ENCODE peak calls at places on chromosomes 12 and 14, in five cellular contexts. F is heart left ventricle, K is Peyer's patch, I is spleen, B is H54. X is an unnamed sample.

GRCh38 chr14:36021030-36021422 is 155.5 kb downstream of the PTCSC3 start:
- DNase-seq in B (no peak), F (no peak), I (no peak), K (no peak), X (no peak)

GRCh38 chr14:97634786-97635185 is 837.6 kb downstream of the VRK1 start:
- DNase-seq in K (no peak), F (no peak), I (no peak), B (no peak), X (no peak)

GRCh38 chr12:110330544-110330943 is 49.5 kb downstream of the ATP2A2 start:
- DNase-seq in I (no peak), B (no peak), K (no peak), F (no peak), X (peak)

GRCh38 chr14:51544426-51544825 is 107.3 kb upstream of the FRMD6 start:
- DNase-seq in I (no peak), B (no peak), K (no peak), F (no peak), X (no peak)

GRCh38 chr14:22658951-22659350 is 14.8 kb upstream of the OR6J1 start:
- DNase-seq in F (no peak), B (no peak), I (no peak), K (no peak), X (no peak)

GRCh38 chr14:73712071-73712506 is 2.1 kb downstream of the PNMA1 start:
- DNase-seq in I (no peak), B (no peak), K (no peak), F (no peak), X (peak)

GRCh38 chr12:76085159-76085868 is 829 bp upstream of the NAP1L1 start:
- DNase-seq in I (no peak), B (no peak), F (no peak), K (no peak), X (peak)

GRCh38 chr14:100424504-100425453 is 101.6 kb downstream of the SLC25A47 start:
- DNase-seq in I (peak), K (peak), B (no peak), F (no peak), X (no peak)

GRCh38 chr14:94117856-94118255 is 7.3 kb downstream of the IFI27 start:
- DNase-seq in F (no peak), K (peak), B (no peak), I (no peak), X (no peak)

GRCh38 chr14:31945074-31945613 is 132.0 kb upstream of the ARHGAP5 start:
- DNase-seq in B (no peak), F (no peak), K (peak), I (no peak), X (no peak)

GRCh38 chr12:122366685-122367475 is 55.6 kb downstream of the CLIP1 start:
- DNase-seq in F (peak), K (peak), I (no peak), B (peak), X (peak)

GRCh38 chr12:64450711-64451486 is 1.0 kb upstream of the TBK1 start:
- DNase-seq in F (no peak), K (no peak), I (peak), B (no peak), X (peak)

GRCh38 chr12:1662761-1663439 is 28.0 kb upstream of the ADIPOR2 start:
- DNase-seq in B (no peak), I (peak), K (peak), F (no peak), X (peak)

GRCh38 chr12:6084261-6084968 is 40.1 kb downstream of the VWF start:
- DNase-seq in F (no peak), I (peak), K (peak), B (peak), X (no peak)

GRCh38 chr14:91114079-91115065 is 499 bp downstream of the DGLUCY start:
- DNase-seq in F (no peak), K (peak), B (peak), I (peak), X (peak)
- TF ChIP-seq POLR2A in F (peak), K (peak), B (peak), I (peak), X (peak)

DNA sequence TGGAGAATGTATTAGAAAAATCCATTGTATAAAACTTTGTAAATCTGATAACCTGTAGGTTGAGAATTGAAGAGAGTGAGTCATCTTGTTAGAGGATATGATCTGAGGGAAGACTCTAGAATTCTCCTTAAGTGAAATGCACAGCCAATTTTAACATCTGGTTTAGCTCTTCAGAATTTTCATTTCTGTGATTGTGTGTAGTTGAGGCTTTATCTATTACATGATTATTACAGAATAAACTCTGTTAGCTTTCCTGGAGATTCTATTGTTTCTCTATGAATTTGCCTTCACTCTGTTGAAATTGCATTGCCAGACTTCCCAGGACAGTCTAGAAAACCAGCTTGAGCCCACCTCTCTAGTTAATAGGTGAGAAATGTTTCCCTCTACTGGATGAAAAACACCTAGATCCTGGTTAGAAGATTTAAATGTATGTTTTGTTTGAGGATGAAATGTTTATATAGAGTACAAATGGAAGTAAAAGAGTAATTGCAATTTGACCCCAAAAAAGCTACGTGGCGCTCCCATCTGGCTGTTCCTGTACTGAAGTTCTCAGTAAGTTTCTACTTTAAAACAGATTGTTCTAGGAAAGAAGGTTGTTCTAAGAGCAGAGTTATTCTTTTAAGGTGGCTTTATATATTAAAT is 2.9 kb downstream of the NUDT4 start:
- DNase-seq in K (no peak), B (no peak), F (no peak), I (no peak), X (peak)
- TF ChIP-seq POLR2A in K (no peak), B (no peak), F (no peak), I (no peak), X (no peak)

GRCh38 chr14:74886001-74886400 is 4.3 kb downstream of the DLST start:
- DNase-seq in K (no peak), F (no peak), I (no peak), B (no peak), X (no peak)

GRCh38 chr14:74882103-74882920 is 596 bp downstream of the DLST start:
- DNase-seq in K (peak), F (peak), B (peak), I (no peak), X (peak)

GRCh38 chr14:74879427-74880180 is 2.1 kb upstream of the DLST start:
- DNase-seq in B (no peak), F (no peak), K (no peak), I (no peak), X (no peak)

GRCh38 chr14:74875941-74876913 is at the start of gene PROX2:
- DNase-seq in B (no peak), I (peak), K (peak), F (no peak), X (no peak)

DNA sequence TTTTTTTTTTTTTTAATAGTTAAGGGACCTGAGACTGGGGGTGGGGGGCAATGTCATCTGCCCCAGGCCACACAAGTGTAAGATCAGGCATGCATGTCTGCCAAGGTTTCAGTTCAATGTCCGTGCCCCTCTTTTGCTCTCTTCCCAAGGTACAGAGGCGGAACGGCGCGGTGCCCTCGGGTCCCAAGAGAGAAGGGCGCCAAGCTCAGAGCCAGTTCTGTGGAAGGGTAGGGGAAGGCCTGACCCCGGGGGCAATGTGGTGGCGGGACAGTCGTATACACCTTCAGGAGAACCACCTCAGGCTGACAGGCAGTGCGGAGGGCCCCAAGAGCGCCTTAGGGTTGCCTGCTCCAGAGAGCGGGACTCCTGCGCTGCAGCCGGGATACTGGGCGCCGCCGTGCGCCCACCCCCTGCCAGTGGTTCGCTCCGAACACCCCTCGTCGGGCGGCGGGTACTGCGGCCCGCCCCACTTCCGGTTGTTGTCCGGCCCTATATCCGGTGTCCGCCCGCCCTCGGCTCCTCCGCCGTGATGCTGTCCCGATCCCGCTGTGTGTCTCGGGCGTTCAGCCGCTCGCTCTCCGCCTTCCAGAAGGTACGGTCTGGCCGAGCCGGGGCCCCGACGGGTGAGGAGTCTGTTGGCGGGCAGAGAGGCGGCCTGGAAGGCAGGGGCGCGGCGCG is at the start of gene DLST:
- DNase-seq in F (peak), K (peak), I (peak), B (peak), X (peak)
- TF ChIP-seq POLR2A in F (peak), K (peak), I (peak), B (peak), X (peak)

GRCh38 chr12:66863276-66863675 is 184.4 kb upstream of the GRIP1 start:
- DNase-seq in B (no peak), F (no peak), I (no peak), K (no peak), X (no peak)
- TF ChIP-seq POLR2A in B (no peak), F (no peak), I (no peak), K (no peak), X (no peak)

DNA sequence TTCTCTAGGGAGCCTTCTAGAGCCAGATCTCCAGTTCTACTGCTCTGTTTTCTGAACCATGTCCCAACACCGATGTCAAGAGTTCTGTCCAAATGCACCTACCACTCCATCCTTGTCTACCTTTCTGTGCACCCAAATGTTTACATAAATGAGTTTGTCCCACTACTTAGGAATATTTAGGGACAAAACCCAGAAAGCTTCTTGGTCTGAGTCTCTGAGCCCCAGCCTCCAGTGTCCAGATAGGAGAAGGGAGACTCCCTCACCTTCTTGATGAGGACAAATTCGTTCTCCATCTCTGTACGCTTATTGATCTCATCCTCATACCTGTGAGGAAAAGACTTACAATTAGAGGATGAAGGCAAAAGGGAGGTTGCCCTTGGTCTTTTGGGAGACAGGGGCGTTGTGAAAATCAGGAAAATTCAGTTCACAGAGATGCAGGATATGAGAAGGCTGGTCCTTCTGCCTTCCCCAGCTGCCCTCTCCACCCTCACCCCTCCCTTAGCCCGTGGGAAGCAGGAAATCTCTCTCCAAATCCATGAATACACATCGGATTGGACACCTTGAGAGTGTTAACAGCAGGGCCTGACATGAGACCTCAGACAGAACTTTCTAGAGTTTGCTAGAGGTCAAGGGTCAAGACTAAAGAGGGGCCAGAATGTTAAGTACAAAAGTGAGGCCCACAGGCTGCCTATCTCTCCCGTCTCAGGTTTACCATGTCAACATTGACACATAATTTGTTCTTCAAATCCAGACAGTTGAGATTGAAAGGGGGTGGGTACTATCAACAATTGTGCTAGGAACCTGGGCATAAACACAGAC is 3.8 kb downstream of the KRT8 start:
- DNase-seq in B (no peak), F (no peak), I (no peak), K (no peak), X (no peak)
- TF ChIP-seq POLR2A in B (no peak), F (no peak), I (no peak), K (no peak), X (no peak)

GRCh38 chr12:21650997-21651396 is 6.6 kb downstream of the LDHB start:
- DNase-seq in B (no peak), F (no peak), K (no peak), I (no peak), X (no peak)

GRCh38 chr12:21649034-21649433 is 8.6 kb downstream of the LDHB start:
- DNase-seq in B (no peak), F (no peak), K (no peak), I (no peak), X (no peak)

GRCh38 chr12:21647179-21647578 is 10.5 kb downstream of the LDHB start:
- DNase-seq in B (no peak), I (no peak), F (no peak), K (no peak), X (no peak)

GRCh38 chr12:21651821-21652220 is 5.8 kb downstream of the LDHB start:
- DNase-seq in B (no peak), K (no peak), F (no peak), I (no peak), X (no peak)

GRCh38 chr12:21648378-21648777 is 9.3 kb downstream of the LDHB start:
- DNase-seq in B (no peak), F (no peak), I (no peak), K (no peak), X (no peak)
- TF ChIP-seq POLR2A in B (no peak), F (no peak), I (no peak), K (no peak), X (no peak)

DNA sequence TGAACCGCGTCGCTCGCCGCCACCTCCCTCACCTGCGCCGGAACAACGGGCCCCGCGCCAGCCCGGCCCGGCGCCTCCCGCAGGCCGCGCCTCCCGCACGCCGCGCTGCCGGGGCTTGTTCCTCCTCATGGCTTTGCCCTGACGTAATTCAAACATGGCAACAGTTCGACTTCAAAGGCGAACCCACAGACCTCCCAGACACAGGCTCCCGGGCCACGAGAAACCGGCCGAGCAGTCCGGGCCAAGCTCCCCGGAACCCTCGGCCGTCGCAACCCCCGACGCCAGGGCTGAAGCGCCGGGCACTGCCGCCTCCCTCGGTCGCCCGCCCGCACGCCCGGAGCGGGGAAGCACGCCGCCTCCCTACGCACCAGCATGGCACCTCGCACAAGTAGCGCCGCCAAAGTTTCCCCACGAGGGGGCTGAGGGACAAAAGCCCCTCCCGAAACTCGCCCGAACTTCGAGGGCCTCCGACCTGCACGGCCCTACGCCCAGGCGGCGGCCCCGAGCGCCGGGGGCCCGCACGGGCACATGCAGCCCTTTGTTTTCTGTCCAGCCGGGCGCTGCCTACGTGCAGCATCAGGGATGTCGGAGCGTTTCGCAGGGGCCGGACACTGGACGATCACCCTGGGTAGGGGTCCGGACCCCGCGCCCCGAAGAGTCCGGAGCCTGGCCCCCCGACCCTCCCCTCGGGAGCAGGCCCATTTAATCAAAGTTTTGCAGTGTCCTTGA is 1.7 kb downstream of the SINHCAF start:
- DNase-seq in F (peak), B (peak), K (peak), I (peak), X (peak)
- TF ChIP-seq POLR2A in F (no peak), B (no peak), K (no peak), I (no peak), X (peak)